ENCODE peak calls at places on chromosome 12, in ten cellular contexts. J, Z, G, A, V, Q, P, L, C and U are unnamed samples.

GRCh38 chr12:6782903-6783571 is 6.3 kb upstream of the CD4 start:
- DNase-seq in J (no peak), Z (no peak), G (no peak), A (no peak), V (no peak), Q (no peak), P (no peak), L (no peak), C (no peak), U (no peak)

GRCh38 chr12:49642370-49642802 is 19.0 kb downstream of the PRPF40B start:
- DNase-seq in J (no peak), Z (no peak), G (no peak), A (no peak), V (no peak), Q (no peak), P (no peak), L (no peak), C (no peak), U (no peak)

GRCh38 chr12:74293689-74294131 is 243.9 kb upstream of the ATXN7L3B start:
- DNase-seq in J (no peak), Z (no peak), G (no peak), A (no peak), V (no peak), Q (no peak), P (no peak), L (no peak), C (no peak), U (no peak)

GRCh38 chr12:128657378-128657777 is 166.4 kb downstream of the SLC15A4 start:
- DNase-seq in J (no peak), Z (no peak), G (no peak), A (no peak), V (no peak), Q (no peak), P (no peak), L (no peak), C (no peak), U (no peak)

GRCh38 chr12:46963977-46964376 is 115.4 kb upstream of the PCED1B start:
- DNase-seq in J (no peak), Z (peak), G (no peak), A (no peak), V (peak), Q (peak), P (no peak), L (no peak), C (no peak), U (peak)

GRCh38 chr12:114414031-114414865 is 8.3 kb upstream of the TBX5 start:
- DNase-seq in J (no peak), Z (no peak), G (no peak), A (no peak), V (no peak), Q (no peak), P (no peak), L (no peak), C (no peak), U (no peak)

GRCh38 chr12:94235894-94236293 is 87.5 kb downstream of the PLXNC1 start:
- DNase-seq in J (no peak), Z (no peak), G (no peak), A (no peak), V (no peak), Q (no peak), P (no peak), L (no peak), C (no peak), U (no peak)

GRCh38 chr12:40645361-40645760 is 46.9 kb upstream of the CNTN1 start:
- DNase-seq in J (no peak), Z (no peak), G (no peak), A (no peak), V (no peak), Q (no peak), P (no peak), L (no peak), C (no peak), U (no peak)